ENCODE peak calls at places on chromosome 12, in eight cellular contexts. A, R, L, E, K, G, B and T are unnamed samples.

GRCh38 chr12:105445261-105446015 is 114.9 kb downstream of the C12orf75 start:
- DNase-seq in R (no peak), G (no peak), L (peak; percentile 68), A (no peak), K (no peak), B (peak; percentile 77), E (no peak), T (no peak)

GRCh38 chr12:52120951-52121847 is 41.7 kb downstream of the SMIM41 start:
- DNase-seq in E (no peak), K (no peak), L (peak; percentile 13), R (no peak), A (peak; percentile 6), G (no peak), B (no peak), T (no peak)

GRCh38 chr12:107296681-107297086 is 203.3 kb upstream of the CRY1 start:
- DNase-seq in L (peak; percentile 63), K (no peak), E (no peak), B (no peak), R (no peak), A (no peak), G (no peak), T (no peak)

GRCh38 chr12:62632521-62632920 is 165.9 kb downstream of the MON2 start:
- DNase-seq in K (peak; percentile 8), G (peak; percentile 25), A (peak; percentile 21), E (no peak), R (no peak), L (peak; percentile 24), B (peak; percentile 18), T (no peak)

GRCh38 chr12:5808956-5809355 is 136.1 kb downstream of the ANO2 start:
- DNase-seq in A (peak; percentile 3), R (no peak), B (peak; percentile 12), E (no peak), G (no peak), L (peak; percentile 45), K (no peak), T (no peak)

GRCh38 chr12:96164951-96165858 is 29.0 kb upstream of the ELK3 start:
- DNase-seq in B (no peak), K (no peak), A (no peak), L (no peak), G (no peak), R (no peak), E (no peak), T (no peak)

GRCh38 chr12:48350249-48351021 is at the start of gene ZNF641:
- DNase-seq in G (peak; percentile 79), A (peak; percentile 12), E (peak; percentile 40), L (peak; percentile 69), B (peak; percentile 55), R (peak; percentile 77), K (peak; percentile 53), T (peak; percentile 46)

GRCh38 chr12:124523071-124523470 is 44.3 kb downstream of the NCOR2 start:
- DNase-seq in B (no peak), G (no peak), R (no peak), E (no peak), K (peak; percentile 37), L (no peak), A (no peak), T (no peak)

GRCh38 chr12:51847830-51848727 is at the start of gene FIGNL2:
- DNase-seq in G (no peak), L (no peak), B (no peak), K (no peak), E (no peak), A (no peak), R (no peak), T (no peak)

GRCh38 chr12:25251749-25252148 is 1.0 kb upstream of the KRAS start:
- DNase-seq in L (no peak), E (no peak), A (no peak), R (no peak), B (no peak), K (no peak), G (no peak), T (no peak)